ENCODE peak calls at places on chromosomes 6 and 20, in five cellular contexts. X is body of pancreas, U is GM06990, Y is BE2C, E is psoas muscle. V is an unnamed sample.
A peak's percentile ranks its signal among the peaks of the same experiment; 100 is the strongest.

GRCh38 chr6:24931296-24931695 is 4.5 kb downstream of the RIPOR2 start:
- DNase-seq in X (no peak), U (no peak), Y (no peak), E (no peak), V (no peak)

GRCh38 chr20:22501566-22502344 is 82.6 kb downstream of the FOXA2 start:
- DNase-seq in X (no peak), U (no peak), Y (no peak), E (no peak), V (no peak)

GRCh38 chr6:155001482-155001881 is 6.4 kb downstream of the TIAM2 start:
- DNase-seq in X (no peak), U (no peak), Y (no peak), E (no peak), V (peak; percentile 33)

GRCh38 chr6:101544286-101544685 is 150.8 kb downstream of the GRIK2 start:
- DNase-seq in X (no peak), U (no peak), Y (no peak), E (no peak), V (no peak)

GRCh38 chr6:19327246-19327645 is 509.9 kb upstream of the ID4 start:
- DNase-seq in X (no peak), U (no peak), Y (no peak), E (no peak), V (peak; percentile 50)

GRCh38 chr6:142566628-142567396 is 265.0 kb downstream of the ADGRG6 start:
- DNase-seq in X (peak; percentile 56), U (peak; percentile 18), Y (peak; percentile 61), E (no peak), V (peak; percentile 64)

GRCh38 chr6:111564482-111564945 is 41.2 kb downstream of the TRAF3IP2 start:
- DNase-seq in X (no peak), U (no peak), Y (peak; percentile 27), E (peak; percentile 76), V (peak; percentile 51)

GRCh38 chr6:124683507-124683906 is 278.7 kb upstream of the RNF217 start:
- DNase-seq in X (no peak), U (no peak), Y (peak; percentile 4), E (no peak), V (no peak)

GRCh38 chr6:159729598-159729997 is 2.3 kb downstream of the WTAP start:
- DNase-seq in X (no peak), U (no peak), Y (no peak), E (no peak), V (peak; percentile 22)

GRCh38 chr20:5729348-5729747 is 20.9 kb upstream of the SHLD1 start:
- DNase-seq in X (no peak), U (no peak), Y (no peak), E (no peak), V (peak; percentile 29)

GRCh38 chr6:43869792-43870659 is 100.0 kb downstream of the VEGFA start:
- DNase-seq in X (no peak), U (no peak), Y (no peak), E (no peak), V (no peak)

DNA sequence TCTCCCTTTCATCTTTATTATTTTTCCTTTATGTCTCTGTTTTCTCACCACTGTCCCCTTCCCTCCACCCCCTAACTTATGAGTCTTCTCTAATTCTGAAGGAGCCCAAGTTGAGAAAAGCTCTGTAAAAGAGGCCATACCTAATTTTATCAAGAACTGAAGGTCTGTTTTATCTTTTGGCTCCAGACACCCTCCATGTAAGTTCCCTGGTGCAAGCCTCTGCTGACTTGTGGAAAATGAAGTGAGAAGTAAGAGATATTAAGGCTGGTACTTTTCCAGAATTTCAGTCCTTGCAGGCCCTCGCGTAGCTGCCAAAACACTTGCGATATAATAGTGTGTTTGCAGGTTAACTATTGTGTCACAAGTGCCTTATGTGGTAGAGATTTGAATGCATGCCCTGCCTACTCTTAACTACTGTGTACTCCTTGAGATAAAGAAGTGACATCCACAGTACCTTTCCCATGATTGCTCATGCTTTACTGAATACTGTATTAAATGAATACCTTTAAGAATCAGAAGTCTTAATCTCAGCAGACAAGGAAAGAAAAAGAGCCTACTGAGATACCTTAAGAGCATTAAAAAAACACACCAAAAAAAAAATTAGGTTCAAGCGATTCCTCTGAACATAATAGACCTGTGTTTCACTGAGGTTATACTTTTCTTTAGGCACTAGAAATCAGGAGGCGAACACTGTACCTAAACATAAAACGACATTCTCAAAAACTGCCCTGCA is 143.6 kb upstream of the ZNF184 start:
- DNase-seq in X (no peak), U (no peak), Y (no peak), E (no peak), V (no peak)
- H3K4me3 ChIP-seq in X (no peak overlapping the region), U (peak overlapping the region; percentile 59), Y (peak overlapping the region; percentile 89), E (no peak overlapping the region), V (peak overlapping the region; percentile 52)

GRCh38 chr6:77178821-77179220 is 284.5 kb downstream of the HTR1B start:
- DNase-seq in X (no peak), U (no peak), Y (no peak), E (no peak), V (peak; percentile 83)

GRCh38 chr6:77177470-77177869 is 285.8 kb downstream of the HTR1B start:
- DNase-seq in X (no peak), U (no peak), Y (no peak), E (no peak), V (no peak)

GRCh38 chr6:77181749-77182148 is 281.5 kb downstream of the HTR1B start:
- DNase-seq in X (no peak), U (no peak), Y (no peak), E (no peak), V (no peak)

GRCh38 chr6:77180367-77180766 is 282.9 kb downstream of the HTR1B start:
- DNase-seq in X (no peak), U (no peak), Y (no peak), E (no peak), V (no peak)

DNA sequence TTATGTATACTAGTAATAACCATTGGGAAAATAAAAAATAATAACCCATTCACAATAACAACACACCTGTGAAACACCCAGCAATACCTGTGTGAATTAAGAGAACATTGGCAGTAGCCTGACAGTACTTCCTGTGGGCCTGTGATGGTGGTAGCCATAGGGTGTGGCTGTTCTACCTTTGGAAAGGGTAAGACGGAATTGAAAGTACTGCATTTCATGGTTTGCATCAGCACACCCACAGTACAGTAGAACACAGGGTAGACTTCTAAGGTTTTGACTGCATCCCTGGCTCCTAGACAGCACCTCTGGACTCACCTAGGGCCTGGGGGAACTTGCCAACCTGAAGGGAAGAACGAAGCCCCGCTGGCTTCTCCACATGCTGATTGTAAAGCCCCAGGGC is 279.8 kb downstream of the HTR1B start:
- DNase-seq in X (no peak), U (no peak), Y (no peak), E (no peak), V (no peak)
- TF ChIP-seq CTCF in X (no peak), U (no peak), Y (no peak), E (no peak), V (no peak)

DNA sequence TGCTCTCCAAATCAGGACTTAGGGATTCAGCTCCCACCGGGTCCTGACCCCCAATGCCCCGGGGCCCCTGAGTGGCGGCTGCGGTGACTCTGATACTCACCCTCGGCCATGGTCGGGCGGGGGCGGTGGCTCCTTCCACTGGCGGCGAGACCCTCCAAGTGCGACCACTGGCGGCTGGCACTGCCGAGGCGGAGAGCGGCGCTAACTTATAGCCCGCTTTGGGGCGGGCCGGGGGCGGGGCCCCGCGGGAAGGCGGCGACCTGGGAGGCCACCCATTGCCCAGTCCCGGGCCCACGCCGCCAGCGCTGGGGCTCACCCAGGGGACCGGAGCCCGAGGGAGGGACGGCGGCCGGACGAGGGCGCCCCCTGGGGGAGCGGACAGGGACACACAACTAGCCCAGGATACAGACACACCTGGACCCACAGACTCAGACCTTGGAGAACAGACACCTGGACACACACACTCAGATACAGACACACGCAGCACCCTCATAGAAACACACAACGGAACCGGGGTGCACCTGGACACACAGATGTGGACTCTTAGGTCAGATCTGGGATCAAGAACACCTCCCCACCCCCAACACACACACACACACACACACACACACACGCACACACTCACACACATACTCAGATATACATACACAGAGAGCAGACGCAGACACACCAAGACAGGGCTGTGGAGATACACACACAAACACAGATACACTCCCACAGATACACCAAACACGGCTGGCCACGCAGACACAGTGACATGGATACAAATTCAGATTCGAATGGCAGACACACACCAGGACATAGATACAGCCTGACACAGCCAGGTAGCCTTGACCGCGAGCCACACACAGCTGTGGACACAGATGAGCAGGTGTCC is at the start of gene TGM2:
- DNase-seq in X (peak; percentile 80), U (peak; percentile 73), Y (peak; percentile 92), E (peak; percentile 82), V (peak; percentile 81)
- H3K4me3 ChIP-seq in X (no peak within 1 kb of the TSS), U (peak within 1 kb of the TSS; percentile 31), Y (peak within 1 kb of the TSS; percentile 48), E (peak within 1 kb of the TSS; percentile 77), V (peak within 1 kb of the TSS; percentile 55)

GRCh38 chr6:3835055-3835731 is 14.0 kb upstream of the FAM50B start:
- DNase-seq in X (peak; percentile 50), U (no peak), Y (no peak), E (peak; percentile 61), V (peak; percentile 34)
- TF ChIP-seq CTCF in X (no peak), U (no peak), Y (no peak), E (peak; percentile 22), V (no peak)

GRCh38 chr6:115798229-115798628 is 262.5 kb downstream of the FRK start:
- DNase-seq in X (no peak), U (no peak), Y (no peak), E (no peak), V (no peak)

GRCh38 chr6:115796061-115796460 is 264.6 kb downstream of the FRK start:
- DNase-seq in X (no peak), U (no peak), Y (no peak), E (no peak), V (no peak)

GRCh38 chr6:115796829-115797228 is 263.9 kb downstream of the FRK start:
- DNase-seq in X (no peak), U (no peak), Y (no peak), E (no peak), V (no peak)
- H3K4me3 ChIP-seq in X (no peak overlapping the region), U (no peak overlapping the region), Y (no peak overlapping the region), E (no peak overlapping the region), V (no peak overlapping the region)

DNA sequence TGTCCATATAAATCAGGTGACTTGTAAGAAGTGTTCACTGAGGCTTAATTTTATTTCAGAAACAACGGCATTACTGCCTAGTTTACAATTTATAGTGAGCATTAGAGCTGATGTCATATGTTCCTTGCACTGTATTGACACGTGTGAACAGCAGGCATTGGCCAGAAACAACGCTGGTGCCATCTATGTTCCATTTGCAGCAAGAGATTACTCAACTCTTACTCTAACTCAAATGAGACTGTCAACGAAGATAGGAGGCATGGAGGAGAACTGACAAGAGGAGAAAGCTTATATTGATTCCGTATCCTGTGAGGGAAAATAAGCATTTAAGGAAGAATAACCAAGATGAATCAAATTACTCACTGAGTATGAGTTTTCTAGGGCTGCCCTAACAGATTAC is 48.4 kb downstream of the MTFR2 start:
- DNase-seq in X (no peak), U (no peak), Y (peak; percentile 24), E (no peak), V (peak; percentile 35)
- TF ChIP-seq CTCF in X (no peak), U (no peak), Y (peak; percentile 40), E (no peak), V (no peak)

GRCh38 chr6:167997642-167998041 is at the start of gene KIF25:
- DNase-seq in X (no peak), U (no peak), Y (no peak), E (no peak), V (no peak)

GRCh38 chr6:167996424-167997199 is 859 bp upstream of the KIF25 start:
- DNase-seq in X (no peak), U (no peak), Y (peak; percentile 39), E (no peak), V (no peak)

GRCh38 chr6:167995731-167996151 is 1.7 kb upstream of the KIF25 start:
- DNase-seq in X (no peak), U (no peak), Y (no peak), E (no peak), V (no peak)

GRCh38 chr6:168000198-168001036 is 2.9 kb downstream of the KIF25 start:
- DNase-seq in X (no peak), U (no peak), Y (no peak), E (no peak), V (no peak)

GRCh38 chr6:167998206-167998605 is 735 bp downstream of the KIF25 start:
- DNase-seq in X (no peak), U (no peak), Y (no peak), E (no peak), V (no peak)
- H3K4me3 ChIP-seq in X (no peak overlapping the region), U (no peak overlapping the region), Y (no peak overlapping the region), E (no peak overlapping the region), V (no peak overlapping the region)

V was measured in cardiac fibroblast.